ENCODE peak calls at places on chromosomes 5 and 9, in ten cellular contexts. H, C, W, A, P, V, E, U, G and K are unnamed samples.
A peak's percentile ranks its signal among the peaks of the same experiment; 100 is the strongest.

GRCh38 chr9:133894377-133895321 is 97.5 kb downstream of the VAV2 start:
- DNase-seq in W (no peak), U (no peak), C (no peak), E (no peak), P (no peak), G (no peak), A (no peak), V (no peak), H (peak; percentile 39), K (no peak)

GRCh38 chr9:93083592-93084470 is 12.2 kb upstream of the CARD19 start:
- DNase-seq in P (peak; percentile 48), U (no peak), H (no peak), W (no peak), G (peak; percentile 53), V (no peak), C (no peak), A (no peak), E (no peak), K (no peak)

GRCh38 chr5:178241259-178241658 is 8.7 kb upstream of the PHYKPL start:
- DNase-seq in E (no peak), C (no peak), A (no peak), P (no peak), V (no peak), U (no peak), G (peak; percentile 91), H (no peak), W (no peak), K (no peak)

GRCh38 chr9:79542735-79543504 is 28.8 kb upstream of the TLE4 start:
- DNase-seq in G (no peak), A (no peak), H (no peak), E (no peak), C (no peak), U (no peak), W (no peak), P (no peak), V (no peak), K (no peak)

GRCh38 chr9:88998506-88998905 is 7.2 kb downstream of the S1PR3 start:
- DNase-seq in C (no peak), H (peak; percentile 11), E (no peak), V (no peak), A (no peak), U (no peak), G (no peak), W (no peak), P (no peak), K (no peak)

GRCh38 chr9:115923903-115924668 is 229.5 kb upstream of the PAPPA start:
- DNase-seq in V (no peak), G (no peak), U (no peak), H (no peak), A (no peak), E (no peak), C (no peak), P (no peak), W (peak; percentile 23), K (peak; percentile 7)

GRCh38 chr5:57432876-57433275 is 49.7 kb downstream of the ACTBL2 start:
- DNase-seq in U (no peak), E (no peak), A (peak; percentile 41), C (no peak), H (no peak), V (no peak), W (peak; percentile 28), P (no peak), G (no peak), K (no peak)

GRCh38 chr9:132233138-132233537 is 71.3 kb downstream of the NTNG2 start:
- DNase-seq in V (no peak), G (no peak), A (no peak), W (no peak), P (no peak), C (no peak), H (no peak), E (no peak), U (no peak), K (no peak)

GRCh38 chr9:22452415-22453010 is 5.9 kb downstream of the DMRTA1 start:
- DNase-seq in U (no peak), G (peak; percentile 51), P (no peak), W (peak; percentile 17), V (no peak), E (peak; percentile 63), C (no peak), A (no peak), H (no peak), K (peak; percentile 54)

GRCh38 chr9:22447607-22448305 is 1.1 kb downstream of the DMRTA1 start:
- DNase-seq in P (no peak), E (peak; percentile 30), A (no peak), G (no peak), U (no peak), W (no peak), H (no peak), V (no peak), C (no peak), K (no peak)

GRCh38 chr9:22446589-22446949 is at the start of gene DMRTA1:
- DNase-seq in G (peak; percentile 83), A (no peak), E (peak; percentile 87), H (no peak), P (peak; percentile 84), V (no peak), W (no peak), C (peak; percentile 24), U (no peak), K (peak; percentile 72)

DNA sequence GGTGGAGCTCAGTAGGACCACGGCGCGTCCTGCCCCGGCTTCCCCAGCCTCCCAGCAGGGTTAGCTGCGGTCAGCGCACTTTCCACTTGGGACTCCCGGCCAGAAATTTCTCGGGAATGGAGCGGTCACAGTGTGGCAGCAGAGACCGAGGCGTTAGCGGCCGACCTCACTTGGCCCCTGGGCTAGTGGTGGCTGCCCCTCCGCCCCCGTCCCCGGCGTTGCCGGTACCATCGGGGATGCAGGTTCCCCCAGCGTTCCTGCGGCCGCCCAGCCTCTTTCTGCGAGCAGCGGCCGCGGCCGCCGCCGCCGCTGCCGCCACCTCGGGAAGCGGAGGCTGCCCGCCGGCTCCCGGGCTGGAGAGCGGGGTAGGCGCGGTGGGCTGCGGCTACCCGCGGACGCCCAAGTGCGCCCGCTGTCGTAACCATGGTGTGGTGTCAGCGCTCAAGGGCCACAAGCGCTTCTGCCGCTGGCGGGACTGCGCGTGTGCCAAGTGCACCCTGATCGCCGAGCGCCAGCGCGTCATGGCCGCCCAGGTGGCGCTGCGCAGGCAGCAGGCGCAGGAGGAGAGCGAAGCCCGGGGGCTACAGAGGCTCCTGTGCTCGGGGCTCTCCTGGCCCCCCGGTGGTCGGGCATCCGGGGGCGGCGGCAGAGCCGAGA is 454 bp downstream of the DMRTA1 start:
- DNase-seq in C (no peak), W (no peak), H (peak; percentile 86), U (no peak), P (no peak), A (no peak), G (peak; percentile 87), V (no peak), E (peak; percentile 69), K (peak; percentile 65)
- TF ChIP-seq CTCF in C (no peak), W (peak; percentile 28), H (no peak), U (no peak), P (no peak), A (no peak), G (peak; percentile 13), V (peak; percentile 45), E (no peak), K (no peak)

DNA sequence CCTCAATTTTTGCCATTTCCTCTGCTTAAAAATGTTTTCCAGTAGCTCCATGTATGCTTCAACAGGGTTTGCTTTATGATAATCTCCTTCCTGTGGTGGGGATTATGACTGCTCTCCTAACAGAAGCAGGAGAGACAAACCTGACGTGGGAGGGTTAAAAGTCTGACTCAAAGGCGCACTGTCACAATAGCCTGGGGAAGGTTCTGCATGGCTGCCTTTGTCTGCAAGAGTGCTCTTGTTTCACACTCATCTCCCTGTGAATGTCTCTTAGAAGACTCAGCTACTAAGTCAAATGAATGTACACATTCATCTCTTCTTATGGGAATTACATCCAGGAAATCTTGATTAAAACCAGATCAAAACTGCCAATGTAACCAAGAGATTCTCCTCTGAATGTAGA is 90.9 kb upstream of the MTAP start:
- DNase-seq in W (no peak), U (no peak), V (no peak), G (no peak), A (no peak), C (no peak), E (no peak), P (no peak), H (no peak), K (no peak)
- TF ChIP-seq POLR2AphosphoS5 in W (no peak), U (no peak), V (no peak), G (no peak), A (no peak), C (no peak), E (no peak), P (no peak), H (no peak), K (no peak)

GRCh38 chr9:72839140-72839539 is 113.7 kb downstream of the ALDH1A1 start:
- DNase-seq in C (no peak), A (no peak), H (no peak), W (no peak), E (no peak), V (no peak), P (no peak), U (no peak), G (no peak), K (no peak)

GRCh38 chr9:72844440-72844768 is 108.4 kb downstream of the ALDH1A1 start:
- DNase-seq in H (no peak), E (no peak), G (no peak), W (no peak), C (no peak), U (no peak), A (no peak), P (no peak), V (no peak), K (no peak)

DNA sequence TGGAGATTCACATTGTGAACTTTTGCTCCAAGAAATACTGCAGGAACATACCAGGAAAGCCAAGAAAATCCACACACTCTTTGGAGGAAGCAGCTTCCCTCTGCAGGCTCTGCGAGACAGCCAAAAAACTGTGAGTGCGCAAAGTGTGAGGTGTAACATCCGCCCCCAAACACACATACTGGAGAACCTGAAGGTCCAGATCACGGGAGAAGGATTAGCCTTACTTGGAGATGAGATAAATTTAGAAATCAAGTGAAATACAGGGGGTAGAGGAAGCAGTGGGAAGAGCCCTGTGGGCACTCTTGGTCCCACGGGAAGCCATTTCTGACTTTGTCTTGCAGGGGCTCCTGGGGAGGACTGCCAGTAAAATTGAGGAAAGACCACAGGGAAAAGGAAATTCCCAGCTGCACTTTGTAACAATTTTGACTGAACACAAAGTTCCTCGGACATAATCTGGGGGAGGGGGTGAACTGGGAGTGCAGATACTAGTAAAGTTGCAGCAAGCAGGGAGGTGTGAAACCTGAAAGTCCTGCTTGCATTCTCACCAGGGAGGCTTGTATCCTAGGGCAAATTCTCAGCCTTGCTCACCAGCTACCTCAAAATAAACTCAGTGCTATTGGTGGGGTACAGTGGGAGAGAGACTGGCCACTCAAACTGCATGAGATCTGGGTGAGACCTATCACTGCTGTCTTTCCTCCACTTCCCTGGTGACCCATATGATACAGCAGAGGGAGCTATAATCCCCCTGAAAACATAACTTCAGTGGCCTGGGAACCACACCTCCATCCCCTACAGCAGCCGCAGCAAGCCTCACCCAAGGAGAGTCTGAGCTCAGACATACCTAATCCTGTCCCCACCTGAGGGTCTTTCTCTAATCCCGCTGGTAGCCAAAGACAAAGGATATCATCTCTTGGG is 109.1 kb downstream of the ALDH1A1 start:
- DNase-seq in W (peak; percentile 74), C (no peak), H (no peak), U (no peak), G (no peak), E (no peak), V (no peak), P (no peak), A (no peak), K (no peak)
- TF ChIP-seq CTCF in W (peak; percentile 82), C (no peak), H (peak; percentile 58), U (peak; percentile 14), G (no peak), E (no peak), V (peak; percentile 19), P (no peak), A (no peak), K (no peak)

DNA sequence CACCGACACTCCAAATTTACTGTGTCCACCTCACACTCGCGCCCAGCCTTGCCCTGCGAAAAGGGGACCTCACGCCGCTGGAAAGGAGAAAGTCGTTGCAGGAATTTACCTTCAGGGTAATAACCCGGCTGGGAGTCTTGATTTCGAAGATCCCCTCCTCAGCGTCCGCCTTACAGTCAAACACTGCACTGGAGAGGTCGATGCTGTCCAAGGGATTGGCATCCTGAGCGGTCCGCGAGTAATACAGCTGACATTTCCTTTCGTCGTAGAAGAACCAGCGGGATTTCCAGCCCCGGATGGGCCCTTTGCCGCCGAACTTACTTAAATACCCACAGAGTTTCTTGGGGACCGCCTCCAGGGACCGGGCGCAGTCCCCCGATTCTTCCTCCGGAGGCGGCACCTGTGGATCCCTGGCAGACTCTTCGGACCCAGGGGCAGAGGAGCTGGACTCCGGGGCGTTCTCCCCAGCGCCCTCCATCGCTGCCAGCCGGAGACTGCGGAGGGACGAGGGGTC is 328 bp downstream of the TBC1D2 start:
- DNase-seq in U (no peak), A (peak; percentile 44), P (no peak), W (no peak), H (no peak), G (no peak), V (no peak), E (peak; percentile 46), C (no peak), K (peak; percentile 45)
- TF ChIP-seq POLR2AphosphoS5 in U (no peak), A (no peak), P (no peak), W (no peak), H (no peak), G (no peak), V (no peak), E (no peak), C (no peak), K (peak; percentile 65)